ENCODE peak calls at places on chromosome 2, in four cellular contexts. P is AG10803, S is endothelial cell, V is coronary artery. W is an unnamed sample.

GRCh38 chr2:98458207-98458606 is 13.5 kb downstream of the INPP4A start:
- DNase-seq in P (peak; percentile 22), S (no peak), V (no peak), W (peak; percentile 49)

GRCh38 chr2:105748564-105748963 is 3.9 kb downstream of the NCK2 start:
- DNase-seq in P (no peak), S (no peak), V (no peak), W (no peak)

GRCh38 chr2:131521961-131522781 is 5.5 kb upstream of the CCDC74A start:
- DNase-seq in P (peak; percentile 10), S (no peak), V (peak; percentile 68), W (no peak)

GRCh38 chr2:148813603-148814065 is 61.4 kb upstream of the KIF5C start:
- DNase-seq in P (no peak), S (peak; percentile 28), V (no peak), W (no peak)

GRCh38 chr2:215579809-215580208 is 143.9 kb upstream of the FN1 start:
- DNase-seq in P (peak; percentile 95), S (no peak), V (no peak), W (peak; percentile 74)

GRCh38 chr2:218644721-218645120 is 14.7 kb downstream of the ZNF142 start:
- DNase-seq in P (no peak), S (no peak), V (no peak), W (no peak)

GRCh38 chr2:176091329-176092258 is 927 bp upstream of the HOXD13 start:
- DNase-seq in P (no peak), S (no peak), V (no peak), W (no peak)

GRCh38 chr2:96176661-96177060 is 31.4 kb upstream of the DUSP2 start:
- DNase-seq in P (no peak), S (no peak), V (no peak), W (no peak)

GRCh38 chr2:36572752-36573125 is 25.2 kb downstream of the FEZ2 start:
- DNase-seq in P (no peak), S (no peak), V (no peak), W (no peak)

GRCh38 chr2:62415019-62415431 is 91.0 kb downstream of the TMEM17 start:
- DNase-seq in P (no peak), S (no peak), V (no peak), W (no peak)

GRCh38 chr2:27671235-27671634 is 7.5 kb downstream of the SLC4A1AP start:
- DNase-seq in P (no peak), S (no peak), V (no peak), W (no peak)

GRCh38 chr2:10712186-10712809 is 9.1 kb upstream of the ATP6V1C2 start:
- DNase-seq in P (no peak), S (no peak), V (no peak), W (no peak)

GRCh38 chr2:240411261-240412160 is 24.0 kb upstream of the GPC1 start:
- DNase-seq in P (no peak), S (no peak), V (peak; percentile 47), W (no peak)

GRCh38 chr2:132815522-132815921 is 145.5 kb upstream of the LYPD1 start:
- DNase-seq in P (peak; percentile 67), S (no peak), V (no peak), W (peak; percentile 36)

GRCh38 chr2:214519258-214519818 is 108.5 kb downstream of the VWC2L start:
- DNase-seq in P (no peak), S (no peak), V (no peak), W (no peak)

GRCh38 chr2:119063146-119063545 is 95.4 kb downstream of the C1QL2 start:
- DNase-seq in P (no peak), S (no peak), V (no peak), W (no peak)
- TF ChIP-seq CTCF in P (no peak), S (no peak), V (no peak), W (no peak)

GRCh38 chr2:18781541-18782280 is 192.3 kb upstream of the NT5C1B start:
- DNase-seq in P (no peak), S (no peak), V (no peak), W (no peak)
- TF ChIP-seq CTCF in P (no peak), S (no peak), V (no peak), W (no peak)

GRCh38 chr2:20617892-20618467 is 32.9 kb downstream of the HS1BP3 start:
- DNase-seq in P (peak; percentile 99), S (no peak), V (peak; percentile 100), W (peak; percentile 99)
- TF ChIP-seq CTCF in P (peak; percentile 61), S (peak; percentile 13), V (peak; percentile 27), W (peak; percentile 79)

DNA sequence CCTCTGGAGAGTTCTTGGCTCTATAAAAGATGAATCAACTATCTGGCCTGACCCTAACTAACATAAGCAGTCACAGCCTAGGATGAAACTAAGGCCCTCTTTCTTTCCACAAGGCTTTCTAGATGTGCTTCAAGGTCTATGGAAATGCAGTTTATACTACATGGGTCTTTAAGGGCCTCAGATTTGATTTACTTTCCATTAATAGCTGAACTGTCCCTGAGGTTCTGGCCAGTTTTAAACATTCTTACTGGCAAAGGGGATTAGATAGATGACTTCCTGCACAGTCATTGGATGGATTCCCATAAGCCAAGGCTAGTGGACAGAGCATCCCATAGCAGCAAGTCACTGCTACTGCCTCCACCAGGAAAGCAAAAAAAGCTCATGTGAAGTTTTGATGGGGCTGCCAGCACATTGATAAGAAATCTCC is 38.1 kb upstream of the LCLAT1 start:
- DNase-seq in P (peak; percentile 95), S (no peak), V (no peak), W (peak; percentile 78)
- TF ChIP-seq CTCF in P (peak; percentile 62), S (no peak), V (no peak), W (peak; percentile 35)